ENCODE peak calls at places on chromosomes 13 and 19, in nine cellular contexts. I is sigmoid colon, V is heart right ventricle, N is astrocyte of the spinal cord, T is fibroblast of the aortic adventitia, C is stomach, M is psoas muscle, R is fibroblast of pulmonary artery, F is AG09309. A is an unnamed sample.

GRCh38 chr19:54502518-54503048 is at the start of gene LAIR2:
- DNase-seq in C (no peak), N (no peak), V (no peak), T (no peak), R (no peak), I (no peak), M (no peak), F (no peak), A (no peak)

GRCh38 chr13:27194895-27195764 is 23.5 kb upstream of the USP12 start:
- DNase-seq in T (peak; percentile 94), I (no peak), F (peak; percentile 69), R (peak; percentile 95), V (no peak), M (no peak), C (no peak), N (peak; percentile 93), A (peak; percentile 78)

GRCh38 chr13:93060144-93060543 is 166.5 kb upstream of the GPC6 start:
- DNase-seq in I (no peak), C (no peak), F (no peak), T (no peak), M (no peak), R (no peak), N (no peak), V (no peak), A (no peak)

GRCh38 chr13:85724554-85725432 is 74.4 kb downstream of the SLITRK6 start:
- DNase-seq in N (no peak), M (no peak), F (no peak), T (no peak), R (no peak), C (no peak), V (no peak), I (no peak), A (no peak)

GRCh38 chr13:24624801-24625231 is 55.4 kb upstream of the ATP12A start:
- DNase-seq in I (peak; percentile 74), R (no peak), V (no peak), T (no peak), F (no peak), N (no peak), M (no peak), C (peak; percentile 17), A (no peak)

GRCh38 chr13:33968520-33969507 is 150.9 kb downstream of the RFC3 start:
- DNase-seq in R (no peak), I (no peak), N (no peak), C (no peak), T (no peak), V (no peak), M (no peak), F (no peak), A (no peak)

GRCh38 chr19:41860419-41861097 is 503 bp downstream of the RPS19 start:
- DNase-seq in M (peak; percentile 55), N (no peak), I (peak; percentile 73), R (no peak), C (no peak), T (peak; percentile 57), F (no peak), V (no peak), A (no peak)

GRCh38 chr13:106649495-106649894 is 81.6 kb upstream of the ARGLU1 start:
- DNase-seq in M (no peak), C (peak; percentile 72), F (no peak), T (no peak), V (no peak), I (no peak), N (peak; percentile 8), R (peak; percentile 29), A (no peak)

GRCh38 chr13:50170447-50171037 is 155.3 kb downstream of the KCNRG start:
- DNase-seq in I (no peak), F (no peak), R (peak; percentile 59), N (peak; percentile 46), T (peak; percentile 71), C (no peak), V (no peak), M (no peak), A (no peak)

GRCh38 chr13:25286308-25286968 is 850 bp downstream of the MTMR6 start:
- DNase-seq in T (peak; percentile 49), R (peak; percentile 57), V (no peak), F (no peak), M (no peak), N (peak; percentile 48), C (no peak), I (no peak), A (no peak)

GRCh38 chr13:30870049-30870884 is 35.8 kb upstream of the MEDAG start:
- DNase-seq in V (peak; percentile 77), I (peak; percentile 88), T (peak; percentile 100), C (peak; percentile 42), R (peak; percentile 99), N (peak; percentile 99), M (peak; percentile 90), F (peak; percentile 90), A (peak; percentile 95)

GRCh38 chr19:28871099-28871725 is 341.7 kb downstream of the UQCRFS1 start:
- DNase-seq in F (no peak), C (no peak), I (no peak), N (no peak), T (no peak), V (no peak), M (no peak), R (no peak), A (no peak)

GRCh38 chr19:46716013-46716671 is 772 bp downstream of the PRKD2 start:
- DNase-seq in F (no peak), I (peak; percentile 77), N (no peak), M (no peak), R (no peak), T (no peak), V (no peak), C (peak; percentile 39), A (no peak)

GRCh38 chr13:67643656-67644055 is 413.5 kb upstream of the PCDH9 start:
- DNase-seq in V (no peak), T (no peak), I (no peak), R (no peak), M (no peak), F (no peak), C (no peak), N (no peak), A (no peak)
- TF ChIP-seq CTCF in V (no peak), T (no peak), I (no peak), R (no peak), M (no peak), F (no peak), C (no peak), N (no peak), A (no peak)

GRCh38 chr13:21297914-21298831 is 121.7 kb downstream of the MRPL57 start:
- DNase-seq in C (peak; percentile 86), F (peak; percentile 45), M (peak; percentile 89), I (peak; percentile 90), N (peak; percentile 90), R (peak; percentile 94), V (peak; percentile 85), T (peak; percentile 86), A (peak; percentile 62)

DNA sequence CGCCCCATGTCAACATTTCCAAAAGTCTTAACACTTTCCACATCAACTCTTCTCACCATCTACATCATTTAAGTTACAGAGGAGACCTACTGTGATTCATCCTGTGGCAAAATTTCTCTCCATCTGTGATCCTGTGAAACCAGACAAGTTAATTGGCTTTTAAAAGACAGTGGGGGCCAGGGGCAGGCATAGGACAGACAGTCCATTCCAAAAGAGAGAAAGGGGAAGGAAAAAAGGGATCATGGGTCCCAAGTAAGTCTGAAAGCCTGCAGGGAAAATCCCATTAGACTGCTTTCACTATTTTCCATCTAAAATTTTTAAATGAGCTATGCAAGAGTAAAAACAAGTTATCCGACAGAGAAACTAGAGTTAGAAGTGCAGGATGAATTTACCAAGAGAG is 121.0 kb downstream of the MRPL57 start:
- DNase-seq in N (no peak), T (no peak), M (no peak), F (no peak), R (peak; percentile 8), I (no peak), C (no peak), V (no peak), A (no peak)
- H3K4me3 ChIP-seq in N (peak overlapping the region; percentile 89), T (peak overlapping the region; percentile 47), M (peak overlapping the region; percentile 95), F (peak overlapping the region; percentile 56), R (peak overlapping the region; percentile 96), I (no peak overlapping the region), C (peak overlapping the region; percentile 96), V (peak overlapping the region; percentile 97), A (peak overlapping the region; percentile 90)

GRCh38 chr19:16070366-16070990 is 5.8 kb upstream of the TPM4 start:
- DNase-seq in V (peak; percentile 36), C (peak; percentile 92), R (no peak), I (peak; percentile 86), N (no peak), T (no peak), M (peak; percentile 67), F (no peak), A (no peak)
- TF ChIP-seq CTCF in V (no peak), C (no peak), R (no peak), I (no peak), N (no peak), T (no peak), M (no peak), F (no peak), A (no peak)

GRCh38 chr13:45113809-45114208 is 6.5 kb upstream of the GTF2F2 start:
- DNase-seq in C (no peak), R (no peak), T (no peak), N (no peak), V (no peak), M (no peak), F (no peak), I (no peak), A (no peak)

GRCh38 chr13:45105895-45106294 is 14.4 kb upstream of the GTF2F2 start:
- DNase-seq in F (no peak), I (no peak), V (no peak), C (no peak), R (no peak), T (no peak), M (no peak), N (no peak), A (no peak)

GRCh38 chr13:45107539-45107938 is 12.8 kb upstream of the GTF2F2 start:
- DNase-seq in N (no peak), R (no peak), M (no peak), C (no peak), V (no peak), F (no peak), T (no peak), I (no peak), A (no peak)

GRCh38 chr13:45104294-45104693 is 16.0 kb upstream of the GTF2F2 start:
- DNase-seq in C (no peak), R (no peak), M (no peak), N (no peak), V (no peak), F (no peak), I (no peak), T (no peak), A (no peak)

DNA sequence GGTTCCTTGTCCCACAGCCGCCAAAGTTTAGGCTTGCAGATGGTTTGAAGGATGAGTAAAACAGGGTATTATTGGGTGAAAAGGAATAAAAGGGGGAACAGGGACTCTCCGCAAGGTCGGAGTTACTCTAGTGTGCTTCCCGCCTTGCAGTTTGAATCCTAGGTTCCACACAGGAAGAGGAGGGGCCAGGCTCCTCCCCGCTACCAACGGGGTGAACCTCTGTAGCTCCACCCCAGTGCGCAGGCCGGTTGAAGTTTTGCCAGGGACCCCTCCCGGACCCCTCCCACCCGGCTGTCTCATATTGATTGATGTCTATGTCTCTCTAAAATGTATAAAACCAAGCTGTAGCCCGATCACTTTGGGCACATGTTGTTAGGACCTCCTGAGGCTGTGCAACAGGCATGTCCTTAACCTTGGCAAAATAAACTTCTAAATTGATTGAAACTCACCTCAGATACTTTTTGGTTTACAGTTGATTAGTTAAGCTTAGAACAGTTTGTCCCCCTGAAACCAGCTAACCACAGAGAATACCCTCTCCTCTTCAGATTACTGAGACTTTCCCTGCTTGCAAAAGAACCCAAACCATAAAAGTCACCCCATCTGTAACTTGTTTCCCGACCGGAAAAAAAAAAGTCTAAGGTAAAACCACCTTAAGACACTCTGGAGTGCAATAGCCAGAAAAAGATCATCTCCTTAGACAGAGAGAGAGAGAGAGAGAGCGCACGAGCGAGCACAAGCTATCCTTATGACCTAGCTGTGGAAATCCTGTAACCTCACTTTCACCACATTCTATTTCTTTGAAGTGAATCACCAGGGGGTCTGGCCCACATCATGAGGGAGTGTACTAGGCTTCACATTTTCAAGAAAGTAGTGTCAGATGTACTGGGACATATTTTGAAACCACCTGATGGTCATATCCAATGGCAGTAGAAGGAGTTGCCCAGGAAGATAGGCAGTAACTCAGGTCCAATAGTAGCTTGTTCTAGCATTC is 11.3 kb upstream of the GTF2F2 start:
- DNase-seq in R (no peak), M (no peak), I (no peak), V (no peak), T (no peak), C (no peak), F (no peak), N (peak; percentile 88), A (no peak)
- H3K4me3 ChIP-seq in R (no peak overlapping the region), M (no peak overlapping the region), I (no peak overlapping the region), V (no peak overlapping the region), T (no peak overlapping the region), C (no peak overlapping the region), F (no peak overlapping the region), N (no peak overlapping the region), A (no peak overlapping the region)

A was measured in HFF-Myc.